ENCODE peak calls at places on chromosome 1, in five cellular contexts. Y, S, B, L and Z are unnamed samples. For H3K36me3, the result is how much of the 10 kb centered on the place peaks cover.

GRCh38 chr1:184223216-184223615 is 163.6 kb upstream of the C1orf21 start:
- DNase-seq in Y (no peak), S (no peak), B (peak), L (no peak), Z (no peak)

GRCh38 chr1:43547538-43548072 is 16.9 kb downstream of the PTPRF start:
- DNase-seq in Y (no peak), S (no peak), B (no peak), L (no peak), Z (no peak)

GRCh38 chr1:37325509-37326437 is 148.6 kb upstream of the ZC3H12A start:
- DNase-seq in Y (no peak), S (no peak), B (peak), L (no peak), Z (no peak)

GRCh38 chr1:87902830-87903614 is 574.3 kb downstream of the LMO4 start:
- DNase-seq in Y (no peak), S (no peak), B (no peak), L (no peak), Z (no peak)

GRCh38 chr1:214808845-214809460 is 206.0 kb downstream of the CENPF start:
- DNase-seq in Y (no peak), S (no peak), B (peak), L (no peak), Z (no peak)

GRCh38 chr1:154306151-154306550 is 14.7 kb upstream of the AQP10 start:
- DNase-seq in Y (no peak), S (no peak), B (no peak), L (no peak), Z (no peak)

GRCh38 chr1:231748744-231749143 is 122.2 kb downstream of the DISC1 start:
- DNase-seq in Y (peak), S (no peak), B (no peak), L (no peak), Z (no peak)

GRCh38 chr1:203426349-203426748 is 49.3 kb upstream of the PRELP start:
- DNase-seq in Y (no peak), S (no peak), B (no peak), L (no peak), Z (no peak)

GRCh38 chr1:26910343-26911160 is 3.2 kb downstream of the NR0B2 start:
- DNase-seq in Y (no peak), S (no peak), B (no peak), L (no peak), Z (no peak)

GRCh38 chr1:13956386-13956785 is 256.4 kb downstream of the PRDM2 start:
- DNase-seq in Y (no peak), S (no peak), B (no peak), L (no peak), Z (no peak)

GRCh38 chr1:236904874-236905741 is 99.1 kb downstream of the MT1HL1 start:
- DNase-seq in Y (no peak), S (no peak), B (no peak), L (no peak), Z (no peak)

GRCh38 chr1:1226566-1227362 is 5.0 kb downstream of the SDF4 start:
- DNase-seq in Y (no peak), S (no peak), B (no peak), L (no peak), Z (no peak)

GRCh38 chr1:1228187-1228586 is 3.6 kb downstream of the SDF4 start:
- DNase-seq in Y (no peak), S (no peak), B (no peak), L (no peak), Z (no peak)

GRCh38 chr1:1227386-1227785 is 4.4 kb downstream of the SDF4 start:
- DNase-seq in Y (no peak), S (no peak), B (no peak), L (no peak), Z (no peak)

GRCh38 chr1:1229770-1230169 is 2.0 kb downstream of the SDF4 start:
- DNase-seq in Y (no peak), S (no peak), B (no peak), L (no peak), Z (no peak)

GRCh38 chr1:1228596-1229321 is 3.0 kb downstream of the SDF4 start:
- DNase-seq in Y (no peak), S (no peak), B (no peak), L (no peak), Z (no peak)
- H3K36me3 ChIP-seq in Y (under half), S (under half), B (under half), L (under half), Z (half or more)

DNA sequence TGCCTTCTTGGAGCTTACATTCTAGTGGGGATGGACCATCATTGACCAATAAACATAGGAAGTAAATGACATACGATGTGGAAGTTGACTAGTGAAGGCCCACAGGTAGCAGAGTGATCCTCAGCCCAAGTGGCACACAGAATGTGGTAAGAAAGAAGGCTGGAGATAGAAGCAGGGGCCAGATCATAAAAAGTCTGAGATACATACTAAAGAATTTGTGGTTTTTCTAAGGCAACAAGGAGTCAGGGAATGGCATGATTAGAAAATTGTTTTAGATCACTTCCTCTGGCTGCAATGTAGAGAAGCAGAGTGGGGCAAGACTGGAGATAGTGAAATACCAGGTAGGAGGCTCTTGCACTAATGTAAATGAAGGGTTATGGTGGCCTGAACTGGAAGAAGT is 154.0 kb downstream of the VPS13D start:
- DNase-seq in Y (no peak), S (no peak), B (no peak), L (no peak), Z (no peak)
- H3K36me3 ChIP-seq in Y (under half), S (under half), B (under half), L (under half), Z (under half)

DNA sequence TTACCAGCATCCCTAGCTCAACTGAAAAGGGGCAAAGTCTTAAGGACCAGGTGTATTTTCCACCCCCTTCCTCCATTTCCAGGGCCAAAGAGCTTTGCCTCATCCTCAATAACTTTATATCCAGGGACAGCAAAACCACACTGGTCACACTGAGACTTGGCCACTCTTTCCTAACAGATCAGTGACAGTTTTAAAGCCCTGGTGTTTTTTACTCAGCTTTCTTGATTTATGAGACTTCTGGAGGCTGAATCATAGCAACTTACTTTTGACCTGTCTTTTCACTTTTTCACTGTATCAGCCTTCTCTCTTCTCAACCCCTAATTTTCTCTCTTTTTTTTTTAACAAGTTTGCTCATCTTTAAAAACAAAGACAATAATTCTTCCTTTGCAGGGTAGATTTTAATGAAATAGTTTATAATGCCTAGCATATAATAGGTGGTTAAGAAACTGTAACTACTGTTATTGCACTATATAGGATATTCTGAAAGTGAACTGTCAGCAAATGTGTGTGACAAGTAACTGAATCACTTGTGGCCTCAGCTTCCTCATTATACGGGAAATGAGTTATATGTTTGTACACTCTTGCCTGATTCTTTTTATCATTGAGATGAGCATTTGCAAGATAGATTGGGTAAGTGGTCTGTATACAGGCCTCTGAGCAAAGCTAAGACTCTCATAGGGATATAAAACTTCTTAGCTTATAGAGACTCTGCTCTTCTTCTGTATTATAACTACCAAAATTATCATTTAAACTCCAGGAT is 19.7 kb upstream of the DYNLT5 start:
- DNase-seq in Y (no peak), S (no peak), B (no peak), L (no peak), Z (no peak)
- H3K36me3 ChIP-seq in Y (under half), S (under half), B (under half), L (under half), Z (under half)

GRCh38 chr1:228099331-228099732 is 3.8 kb downstream of the C1orf35 start:
- DNase-seq in Y (no peak), S (no peak), B (no peak), L (no peak), Z (no peak)
- H3K36me3 ChIP-seq in Y (under half), S (under half), B (under half), L (under half), Z (under half)